ENCODE peak calls at places on chromosomes 2 and 18, in four cellular contexts. E is HEK293T, A is K562, M is HepG2. Z is an unnamed sample.
A peak's percentile ranks its signal among the peaks of the same experiment; 100 is the strongest.

GRCh38 chr2:124081154-124081771 is 56.2 kb downstream of the CNTNAP5 start:
- DNase-seq in A (no peak), E (no peak), M (no peak), Z (no peak)

GRCh38 chr2:42012137-42012536 is 35.7 kb upstream of the PKDCC start:
- DNase-seq in A (no peak), M (no peak), E (no peak), Z (no peak)

GRCh38 chr2:96927420-96928171 is 57.7 kb upstream of the SEMA4C start:
- DNase-seq in A (no peak), M (no peak), E (no peak), Z (no peak)

GRCh38 chr2:169573974-169574299 is 272 bp upstream of the FASTKD1 start:
- DNase-seq in A (no peak), E (no peak), M (no peak), Z (no peak)

GRCh38 chr2:86311879-86312278 is 25.5 kb downstream of the REEP1 start:
- DNase-seq in E (no peak), A (no peak), M (no peak), Z (no peak)

GRCh38 chr2:75098856-75099255 is 100.5 kb downstream of the TACR1 start:
- DNase-seq in M (peak; percentile 39), A (no peak), E (peak; percentile 48), Z (peak; percentile 28)

GRCh38 chr2:164934790-164935466 is 20.4 kb downstream of the SLC38A11 start:
- DNase-seq in M (peak; percentile 63), E (no peak), A (no peak), Z (no peak)

GRCh38 chr2:220455389-220455788 is 828.0 kb downstream of the SLC4A3 start:
- DNase-seq in E (no peak), A (no peak), M (no peak), Z (no peak)

GRCh38 chr2:27703638-27704341 is 40.1 kb downstream of the SLC4A1AP start:
- DNase-seq in A (peak; percentile 89), M (peak; percentile 80), E (peak; percentile 81), Z (peak; percentile 92)

GRCh38 chr2:167177196-167177595 is 288.9 kb downstream of the XIRP2 start:
- DNase-seq in M (no peak), E (no peak), A (no peak), Z (no peak)

GRCh38 chr2:129806985-129807384 is 172.5 kb upstream of the RAB6C start:
- DNase-seq in A (no peak), M (no peak), E (no peak), Z (no peak)

GRCh38 chr2:150097891-150098595 is 389.4 kb downstream of the RND3 start:
- DNase-seq in A (no peak), E (no peak), M (no peak), Z (no peak)

GRCh38 chr18:2780750-2781149 is 66.1 kb upstream of the EMILIN2 start:
- DNase-seq in E (no peak), M (no peak), A (no peak), Z (no peak)

GRCh38 chr18:48548404-48548771 is 9.6 kb downstream of the CTIF start:
- DNase-seq in M (no peak), E (no peak), A (no peak), Z (no peak)

GRCh38 chr2:191176801-191177438 is 26.1 kb upstream of the STAT4 start:
- DNase-seq in A (no peak), E (no peak), M (no peak), Z (no peak)

GRCh38 chr2:98484121-98484557 is 39.5 kb downstream of the INPP4A start:
- DNase-seq in E (no peak), A (no peak), M (peak; percentile 80), Z (no peak)

GRCh38 chr2:64105676-64106461 is 38.4 kb downstream of the PELI1 start:
- DNase-seq in A (no peak), E (no peak), M (peak; percentile 81), Z (no peak)

GRCh38 chr2:119230219-119230618 is 6.6 kb downstream of the STEAP3 start:
- DNase-seq in E (no peak), A (no peak), M (no peak), Z (no peak)

DNA sequence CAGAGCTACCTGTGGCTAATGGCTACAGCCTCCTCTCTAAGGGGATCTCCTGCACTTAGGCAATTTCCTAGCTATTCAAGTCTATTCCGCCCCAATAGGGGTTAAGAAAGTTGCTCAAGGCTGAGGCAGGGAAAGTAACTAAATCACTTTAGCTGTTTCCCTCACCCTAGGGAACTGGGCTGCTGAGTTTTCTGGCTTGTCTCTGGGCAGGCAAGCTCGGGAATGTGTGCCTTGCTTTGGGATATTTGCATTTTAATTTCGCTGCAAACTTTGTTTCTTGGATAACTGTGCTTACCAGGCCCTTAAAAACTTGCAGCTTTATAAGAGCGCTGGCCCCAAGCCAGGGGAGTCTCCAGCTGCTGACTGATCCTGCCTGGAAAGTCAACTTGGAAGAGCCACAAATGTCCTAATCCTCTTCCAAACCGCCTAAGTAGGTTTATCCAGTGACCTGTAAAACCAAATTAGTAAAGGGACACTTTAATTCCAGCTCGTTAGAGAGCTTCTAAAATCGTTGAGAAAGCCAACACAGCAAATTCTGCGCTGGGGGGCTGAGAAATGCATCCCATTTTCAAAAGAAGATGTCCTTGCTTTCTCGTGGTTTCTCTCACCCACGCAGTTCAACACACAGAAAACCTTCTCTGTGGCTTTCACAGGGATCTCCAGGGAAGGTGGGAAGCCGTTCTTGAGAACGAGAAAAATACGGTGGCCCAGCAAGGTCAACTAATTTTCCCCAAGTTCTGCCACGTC is 59.5 kb upstream of the SP3 start:
- DNase-seq in A (no peak), M (no peak), E (no peak), Z (no peak)
- TF ChIP-seq ELF4 in A (no peak), M (no peak), E (no peak), Z (no peak)

DNA sequence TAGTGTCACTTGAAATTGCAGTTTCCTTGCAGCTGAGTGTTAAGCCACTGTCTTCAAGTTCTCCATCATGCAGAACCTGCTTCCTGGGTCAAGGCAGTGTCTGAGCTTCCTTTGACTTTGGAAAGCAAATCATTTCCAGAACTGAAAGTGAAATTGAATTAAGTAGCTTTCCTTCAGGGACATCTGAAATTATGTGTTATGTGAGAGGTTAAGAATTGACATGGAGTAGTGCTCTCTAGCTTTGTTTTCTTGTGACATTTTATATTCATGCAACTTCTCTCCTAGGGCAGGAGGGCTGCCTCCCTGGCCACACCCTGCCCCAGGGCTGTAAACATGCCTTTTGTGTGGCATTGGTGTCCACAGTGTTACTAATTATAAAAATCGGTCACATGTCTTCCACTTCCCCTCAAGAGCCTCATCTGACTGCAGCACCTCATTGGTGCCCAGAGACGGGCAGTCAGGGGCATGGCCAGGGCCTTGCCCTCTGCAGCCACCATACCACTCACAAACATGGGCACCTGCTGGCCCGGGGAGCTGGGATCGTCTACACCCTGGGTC is 14.4 kb downstream of the RAB12 start:
- DNase-seq in M (no peak), E (no peak), A (no peak), Z (no peak)
- TF ChIP-seq ELF4 in M (no peak), E (no peak), A (no peak), Z (no peak)

GRCh38 chr2:110860620-110861019 is 128.2 kb downstream of the ACOXL start:
- DNase-seq in M (no peak), A (no peak), E (no peak), Z (no peak)

GRCh38 chr2:110858993-110859770 is 126.8 kb downstream of the ACOXL start:
- DNase-seq in M (no peak), A (no peak), E (no peak), Z (no peak)

GRCh38 chr2:110861616-110862260 is 129.4 kb downstream of the ACOXL start:
- DNase-seq in E (no peak), M (peak; percentile 64), A (no peak), Z (no peak)

GRCh38 chr2:110854355-110855081 is 122.1 kb downstream of the ACOXL start:
- DNase-seq in E (peak; percentile 49), M (no peak), A (no peak), Z (no peak)

DNA sequence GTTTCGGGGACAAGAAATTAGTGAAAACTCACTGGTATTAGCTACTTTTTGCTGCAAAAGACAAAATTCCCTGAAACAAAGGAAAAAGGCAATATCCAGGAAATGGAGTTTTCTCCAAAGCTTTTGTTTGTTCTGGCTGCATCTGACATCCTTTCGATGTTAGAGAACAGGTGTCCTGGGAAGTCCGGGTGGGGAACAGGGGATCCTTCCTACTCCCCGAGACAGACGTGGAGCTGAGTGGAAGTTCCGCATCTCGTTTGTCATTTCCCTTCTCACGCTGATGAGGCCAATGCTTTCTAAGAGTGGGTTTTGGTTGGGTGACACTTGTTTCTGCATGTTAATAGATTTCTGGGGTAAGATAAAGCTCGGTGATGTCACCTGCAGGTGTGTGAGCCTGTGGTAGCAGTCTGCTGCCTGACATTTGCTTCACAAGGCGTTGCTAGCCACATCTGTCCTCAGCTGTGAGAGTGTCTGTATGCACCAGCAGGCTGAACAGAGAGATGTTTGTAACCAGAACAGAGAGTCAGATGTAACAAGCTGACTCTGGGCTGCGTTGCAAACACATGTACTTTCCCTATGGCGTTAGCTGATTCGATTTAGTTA is 125.9 kb downstream of the ACOXL start:
- DNase-seq in M (no peak), A (no peak), E (no peak), Z (no peak)
- TF ChIP-seq ELF4 in M (no peak), A (no peak), E (no peak), Z (no peak)

GRCh38 chr2:8678731-8679566 is 2.9 kb upstream of the ID2 start:
- DNase-seq in E (peak; percentile 92), A (peak; percentile 95), M (peak; percentile 96), Z (peak; percentile 93)

GRCh38 chr2:8676915-8677645 is 4.8 kb upstream of the ID2 start:
- DNase-seq in E (no peak), M (no peak), A (no peak), Z (no peak)

GRCh38 chr2:8679567-8679826 is 2.4 kb upstream of the ID2 start:
- DNase-seq in M (no peak), E (no peak), A (no peak), Z (no peak)

GRCh38 chr2:8676191-8676914 is 5.5 kb upstream of the ID2 start:
- DNase-seq in M (no peak), E (peak; percentile 49), A (no peak), Z (peak; percentile 48)

DNA sequence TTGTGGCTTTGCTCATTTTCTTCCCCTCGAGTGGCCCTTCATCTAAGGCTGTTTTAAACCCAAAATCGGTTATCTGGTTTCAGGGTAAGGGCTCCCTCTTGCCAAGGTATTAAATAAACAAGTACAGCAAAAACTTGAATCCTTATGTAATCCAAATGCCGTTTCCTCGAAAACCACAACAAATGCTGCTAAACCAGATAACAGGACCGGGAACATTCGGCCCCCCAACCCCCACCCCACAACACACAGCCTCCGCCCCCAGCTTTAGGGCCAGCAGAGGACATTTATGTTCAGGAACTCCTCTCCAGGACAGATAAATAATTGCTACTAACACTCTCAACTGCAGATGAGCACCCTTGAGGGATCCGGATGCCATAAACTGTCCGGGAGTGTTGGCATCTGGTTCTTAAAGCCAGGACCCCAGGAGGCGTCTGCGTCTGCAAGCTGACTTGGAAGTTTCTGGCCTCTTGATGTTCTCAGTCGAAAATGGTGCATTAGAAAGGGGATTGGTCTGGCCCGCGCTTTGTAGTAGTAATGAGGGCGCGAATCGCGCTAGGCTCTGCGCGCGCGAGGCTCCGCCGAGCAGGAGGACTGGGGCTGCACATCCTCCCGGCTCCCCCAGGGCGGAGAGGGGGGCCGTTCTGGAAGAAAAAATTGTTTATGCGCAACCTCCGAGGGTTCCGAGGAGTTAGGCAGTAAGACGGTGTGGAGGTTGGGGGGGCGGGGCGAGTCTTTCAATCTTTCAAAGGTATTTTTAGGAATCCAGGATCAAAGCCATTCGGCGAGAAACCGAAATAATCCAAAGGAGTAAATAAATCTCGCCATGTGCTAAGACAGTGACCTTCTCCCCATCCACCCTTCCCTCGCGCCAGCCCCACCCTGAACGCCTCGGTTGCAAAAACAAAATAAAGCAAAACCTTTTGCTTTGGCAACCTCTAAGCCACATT is 3.9 kb upstream of the ID2 start:
- DNase-seq in E (peak; percentile 49), A (peak; percentile 88), M (peak; percentile 76), Z (peak; percentile 63)
- TF ChIP-seq ELF4 in E (no peak), A (no peak), M (no peak), Z (no peak)